ENCODE peak calls at places on chromosomes 2 and 18, in nine cellular contexts. T, U, I, Z, P, Y, G, S and V are unnamed samples.

GRCh38 chr2:190334479-190335224 is 8.7 kb upstream of the INPP1 start:
- DNase-seq in T (no peak), U (no peak), I (no peak), Z (no peak), P (no peak), Y (no peak), G (no peak), S (no peak), V (no peak)

GRCh38 chr18:21997207-21998143 is 171.9 kb upstream of the GATA6 start:
- DNase-seq in T (no peak), U (peak; percentile 66), I (no peak), Z (no peak), P (peak; percentile 78), Y (no peak), G (peak; percentile 49), S (peak; percentile 34), V (peak; percentile 4)

GRCh38 chr2:232689152-232689910 is 7.8 kb upstream of the GIGYF2 start:
- DNase-seq in T (no peak), U (no peak), I (no peak), Z (no peak), P (no peak), Y (no peak), G (no peak), S (peak; percentile 25), V (peak; percentile 14)

GRCh38 chr2:133166024-133166423 is 402.2 kb downstream of the NCKAP5 start:
- DNase-seq in T (no peak), U (no peak), I (no peak), Z (no peak), P (no peak), Y (no peak), G (no peak), S (peak; percentile 48), V (no peak)

GRCh38 chr2:239287461-239287860 is 113.4 kb downstream of the HDAC4 start:
- DNase-seq in T (no peak), U (no peak), I (no peak), Z (no peak), P (no peak), Y (peak; percentile 20), G (no peak), S (peak; percentile 52), V (no peak)

GRCh38 chr2:227363756-227364155 is 15.3 kb downstream of the TM4SF20 start:
- DNase-seq in T (no peak), U (no peak), I (no peak), Z (no peak), P (peak; percentile 32), Y (no peak), G (no peak), S (no peak), V (no peak)

GRCh38 chr2:162152147-162152546 is at the start of gene GCG:
- DNase-seq in T (no peak), U (no peak), I (no peak), Z (no peak), P (no peak), Y (no peak), G (no peak), S (no peak), V (no peak)

GRCh38 chr2:150644298-150645067 is 157.0 kb upstream of the RND3 start:
- DNase-seq in T (no peak), U (no peak), I (no peak), Z (no peak), P (no peak), Y (no peak), G (no peak), S (peak; percentile 83), V (no peak)

GRCh38 chr2:209472871-209473270 is 49.0 kb downstream of the MAP2 start:
- DNase-seq in T (no peak), U (no peak), I (no peak), Z (no peak), P (no peak), Y (no peak), G (no peak), S (peak; percentile 32), V (no peak)

GRCh38 chr2:117917223-117917917 is 96.5 kb downstream of the CCDC93 start:
- DNase-seq in T (no peak), U (peak; percentile 5), I (no peak), Z (no peak), P (peak; percentile 67), Y (no peak), G (no peak), S (no peak), V (no peak)

GRCh38 chr2:233674995-233675394 is 3.3 kb downstream of the UGT1A9 start:
- DNase-seq in T (no peak), U (no peak), I (no peak), Z (no peak), P (peak; percentile 52), Y (no peak), G (no peak), S (no peak), V (no peak)

GRCh38 chr18:23918395-23919032 is 96.0 kb upstream of the TTC39C start:
- DNase-seq in T (peak; percentile 84), U (peak; percentile 88), I (no peak), Z (peak; percentile 75), P (peak; percentile 95), Y (peak; percentile 87), G (peak; percentile 89), S (peak; percentile 19), V (no peak)

GRCh38 chr2:72916743-72917137 is 579 bp upstream of the EMX1 start:
- DNase-seq in T (no peak), U (no peak), I (no peak), Z (no peak), P (peak; percentile 45), Y (no peak), G (no peak), S (no peak), V (no peak)

GRCh38 chr2:95040470-95040869 is 15.0 kb downstream of the MAL start:
- DNase-seq in T (no peak), U (no peak), I (no peak), Z (no peak), P (no peak), Y (no peak), G (no peak), S (no peak), V (no peak)

GRCh38 chr2:95041824-95042442 is 16.4 kb downstream of the MAL start:
- DNase-seq in T (no peak), U (no peak), I (no peak), Z (no peak), P (no peak), Y (no peak), G (no peak), S (no peak), V (no peak)

GRCh38 chr2:95039410-95039809 is 13.9 kb downstream of the MAL start:
- DNase-seq in T (no peak), U (no peak), I (no peak), Z (no peak), P (no peak), Y (no peak), G (no peak), S (no peak), V (no peak)

GRCh38 chr2:95041060-95041823 is 15.7 kb downstream of the MAL start:
- DNase-seq in T (no peak), U (no peak), I (no peak), Z (no peak), P (no peak), Y (no peak), G (no peak), S (no peak), V (no peak)

GRCh38 chr2:95039978-95040377 is 14.5 kb downstream of the MAL start:
- DNase-seq in T (no peak), U (no peak), I (no peak), Z (no peak), P (no peak), Y (no peak), G (no peak), S (no peak), V (no peak)
- H3K4me3 ChIP-seq in T (no peak overlapping the region), U (no peak overlapping the region), I (no peak overlapping the region), Z (no peak overlapping the region), P (no peak overlapping the region), Y (no peak overlapping the region), G (no peak overlapping the region), S (no peak overlapping the region), V (no peak overlapping the region)

DNA sequence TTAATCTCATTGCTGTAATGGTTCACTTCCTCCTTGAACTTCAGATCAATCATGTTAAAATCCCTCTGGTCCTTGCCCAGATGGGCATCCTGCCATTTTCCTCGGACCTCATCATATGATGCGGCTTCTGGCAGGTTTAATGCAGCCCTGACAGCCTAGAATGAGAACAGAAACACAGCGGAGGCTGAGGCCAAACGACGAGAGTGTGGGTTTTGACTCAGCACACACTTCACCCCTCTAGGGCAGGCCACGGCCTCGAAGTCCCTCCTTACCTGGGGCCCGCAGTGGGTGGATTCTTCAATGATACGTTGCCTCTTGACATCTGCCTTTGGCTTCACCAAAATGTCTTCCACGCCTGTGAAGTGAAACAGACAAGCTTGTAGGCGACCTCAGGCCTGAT is 56.8 kb downstream of the POLR1A start:
- DNase-seq in T (no peak), U (no peak), I (no peak), Z (no peak), P (no peak), Y (no peak), G (no peak), S (peak; percentile 69), V (no peak)
- H3K36me3 ChIP-seq in T (peaks cover 65% of the 10 kb centered on the region), U (peaks cover 52% of the 10 kb centered on the region), I (peaks cover 49% of the 10 kb centered on the region), Z (peaks cover 85% of the 10 kb centered on the region), P (peaks cover 28% of the 10 kb centered on the region), Y (peaks cover 78% of the 10 kb centered on the region), G (peaks cover 97% of the 10 kb centered on the region), S (peaks cover 49% of the 10 kb centered on the region), V (peaks cover 36% of the 10 kb centered on the region)

GRCh38 chr2:33577660-33578059 is 21.4 kb downstream of the FAM98A start:
- DNase-seq in T (no peak), U (no peak), I (no peak), Z (no peak), P (peak; percentile 18), Y (no peak), G (no peak), S (peak; percentile 16), V (no peak)
- TF ChIP-seq CTCF in T (no peak), U (no peak), I (no peak), Z (no peak), P (no peak), Y (no peak), G (no peak), S (no peak), V (no peak)

GRCh38 chr18:31876707-31877106 is 66.2 kb downstream of the TRAPPC8 start:
- DNase-seq in T (no peak), U (no peak), I (no peak), Z (no peak), P (no peak), Y (no peak), G (no peak), S (peak; percentile 5), V (no peak)

GRCh38 chr18:31877900-31878299 is 65.0 kb downstream of the TRAPPC8 start:
- DNase-seq in T (no peak), U (no peak), I (no peak), Z (no peak), P (no peak), Y (no peak), G (no peak), S (no peak), V (no peak)

GRCh38 chr18:31878358-31878757 is 64.6 kb downstream of the TRAPPC8 start:
- DNase-seq in T (no peak), U (no peak), I (no peak), Z (no peak), P (no peak), Y (no peak), G (no peak), S (no peak), V (no peak)

GRCh38 chr18:31875301-31875700 is 67.6 kb downstream of the TRAPPC8 start:
- DNase-seq in T (no peak), U (no peak), I (no peak), Z (no peak), P (no peak), Y (no peak), G (no peak), S (no peak), V (no peak)

GRCh38 chr18:31880186-31880898 is 62.6 kb downstream of the TRAPPC8 start:
- DNase-seq in T (no peak), U (no peak), I (no peak), Z (no peak), P (no peak), Y (no peak), G (no peak), S (no peak), V (no peak)
- H3K4me3 ChIP-seq in T (no peak overlapping the region), U (no peak overlapping the region), I (no peak overlapping the region), Z (no peak overlapping the region), P (no peak overlapping the region), Y (no peak overlapping the region), G (no peak overlapping the region), S (no peak overlapping the region), V (no peak overlapping the region)